ENCODE peak calls at places on chromosomes 7 and 10, in ten cellular contexts. One of them, this sample, is unnamed.
A peak's percentile ranks its signal among the peaks of the same experiment; 100 is the strongest.

GRCh38 chr10:75508814-75509306 is 77.4 kb downstream of the LRMDA start:
- DNase-seq in stomach: no peak
- DNase-seq in endothelial cell of umbilical vein: no peak
- DNase-seq in NB4: no peak
- DNase-seq in testis: no peak
- DNase-seq in Peyer's patch: no peak
- DNase-seq in breast epithelium: no peak
- DNase-seq in IMR-90: no peak
- DNase-seq in upper lobe of left lung: no peak
- DNase-seq in A549: no peak
- DNase-seq in this sample: no peak

GRCh38 chr10:6207658-6208057 is 4.9 kb downstream of the PFKFB3 start:
- DNase-seq in stomach: no peak
- DNase-seq in endothelial cell of umbilical vein: no peak
- DNase-seq in NB4: peak; percentile 16
- DNase-seq in testis: no peak
- DNase-seq in Peyer's patch: no peak
- DNase-seq in breast epithelium: no peak
- DNase-seq in IMR-90: no peak
- DNase-seq in upper lobe of left lung: no peak
- DNase-seq in A549: peak; percentile 66
- DNase-seq in this sample: no peak

GRCh38 chr7:18844735-18845134 is 272.7 kb downstream of the TWIST1 start:
- DNase-seq in stomach: no peak
- DNase-seq in endothelial cell of umbilical vein: peak; percentile 61
- DNase-seq in NB4: no peak
- DNase-seq in testis: no peak
- DNase-seq in Peyer's patch: no peak
- DNase-seq in breast epithelium: no peak
- DNase-seq in IMR-90: no peak
- DNase-seq in upper lobe of left lung: no peak
- DNase-seq in A549: no peak
- DNase-seq in this sample: no peak

GRCh38 chr7:135712182-135712782 is 15.7 kb downstream of the SLC13A4 start:
- DNase-seq in stomach: no peak
- DNase-seq in endothelial cell of umbilical vein: no peak
- DNase-seq in NB4: no peak
- DNase-seq in testis: no peak
- DNase-seq in Peyer's patch: no peak
- DNase-seq in breast epithelium: no peak
- DNase-seq in IMR-90: no peak
- DNase-seq in upper lobe of left lung: no peak
- DNase-seq in A549: no peak
- DNase-seq in this sample: no peak

GRCh38 chr10:99536400-99537254 is 3.9 kb downstream of the NKX2-3 start:
- DNase-seq in stomach: no peak
- DNase-seq in endothelial cell of umbilical vein: no peak
- DNase-seq in NB4: peak; percentile 84
- DNase-seq in testis: no peak
- DNase-seq in Peyer's patch: no peak
- DNase-seq in breast epithelium: no peak
- DNase-seq in IMR-90: no peak
- DNase-seq in upper lobe of left lung: peak; percentile 75
- DNase-seq in A549: no peak
- DNase-seq in this sample: no peak

GRCh38 chr7:23012797-23013714 is 874 bp downstream of the HYCC1 start:
- DNase-seq in stomach: no peak
- DNase-seq in endothelial cell of umbilical vein: peak; percentile 54
- DNase-seq in NB4: peak; percentile 66
- DNase-seq in testis: peak; percentile 35
- DNase-seq in Peyer's patch: peak; percentile 51
- DNase-seq in breast epithelium: no peak
- DNase-seq in IMR-90: no peak
- DNase-seq in upper lobe of left lung: no peak
- DNase-seq in A549: no peak
- DNase-seq in this sample: peak; percentile 11

GRCh38 chr10:68223535-68224165 is 8.3 kb downstream of the ATOH7 start:
- DNase-seq in stomach: no peak
- DNase-seq in endothelial cell of umbilical vein: no peak
- DNase-seq in NB4: peak; percentile 40
- DNase-seq in testis: no peak
- DNase-seq in Peyer's patch: no peak
- DNase-seq in breast epithelium: no peak
- DNase-seq in IMR-90: no peak
- DNase-seq in upper lobe of left lung: no peak
- DNase-seq in A549: peak; percentile 38
- DNase-seq in this sample: no peak

GRCh38 chr10:58898854-58899573 is 277.4 kb upstream of the PHYHIPL start:
- DNase-seq in stomach: no peak
- DNase-seq in endothelial cell of umbilical vein: no peak
- DNase-seq in NB4: no peak
- DNase-seq in testis: no peak
- DNase-seq in Peyer's patch: no peak
- DNase-seq in breast epithelium: no peak
- DNase-seq in IMR-90: no peak
- DNase-seq in upper lobe of left lung: no peak
- DNase-seq in A549: no peak
- DNase-seq in this sample: no peak

GRCh38 chr10:70846795-70847194 is 31.0 kb downstream of the SGPL1 start:
- DNase-seq in stomach: no peak
- DNase-seq in endothelial cell of umbilical vein: no peak
- DNase-seq in NB4: no peak
- DNase-seq in testis: no peak
- DNase-seq in Peyer's patch: no peak
- DNase-seq in breast epithelium: no peak
- DNase-seq in IMR-90: no peak
- DNase-seq in upper lobe of left lung: no peak
- DNase-seq in A549: no peak
- DNase-seq in this sample: no peak

GRCh38 chr10:70850097-70850496 is 34.3 kb downstream of the SGPL1 start:
- DNase-seq in stomach: no peak
- DNase-seq in endothelial cell of umbilical vein: no peak
- DNase-seq in NB4: no peak
- DNase-seq in testis: no peak
- DNase-seq in Peyer's patch: no peak
- DNase-seq in breast epithelium: no peak
- DNase-seq in IMR-90: peak; percentile 29
- DNase-seq in upper lobe of left lung: no peak
- DNase-seq in A549: no peak
- DNase-seq in this sample: no peak

GRCh38 chr10:70851597-70852475 is 36.1 kb downstream of the SGPL1 start:
- DNase-seq in stomach: no peak
- DNase-seq in endothelial cell of umbilical vein: no peak
- DNase-seq in NB4: no peak
- DNase-seq in testis: no peak
- DNase-seq in Peyer's patch: no peak
- DNase-seq in breast epithelium: no peak
- DNase-seq in IMR-90: no peak
- DNase-seq in upper lobe of left lung: no peak
- DNase-seq in A549: no peak
- DNase-seq in this sample: no peak

GRCh38 chr10:70847666-70848360 is 32.1 kb downstream of the SGPL1 start:
- DNase-seq in stomach: no peak
- DNase-seq in endothelial cell of umbilical vein: no peak
- DNase-seq in NB4: no peak
- DNase-seq in testis: no peak
- DNase-seq in Peyer's patch: no peak
- DNase-seq in breast epithelium: no peak
- DNase-seq in IMR-90: peak; percentile 23
- DNase-seq in upper lobe of left lung: no peak
- DNase-seq in A549: no peak
- DNase-seq in this sample: no peak

DNA sequence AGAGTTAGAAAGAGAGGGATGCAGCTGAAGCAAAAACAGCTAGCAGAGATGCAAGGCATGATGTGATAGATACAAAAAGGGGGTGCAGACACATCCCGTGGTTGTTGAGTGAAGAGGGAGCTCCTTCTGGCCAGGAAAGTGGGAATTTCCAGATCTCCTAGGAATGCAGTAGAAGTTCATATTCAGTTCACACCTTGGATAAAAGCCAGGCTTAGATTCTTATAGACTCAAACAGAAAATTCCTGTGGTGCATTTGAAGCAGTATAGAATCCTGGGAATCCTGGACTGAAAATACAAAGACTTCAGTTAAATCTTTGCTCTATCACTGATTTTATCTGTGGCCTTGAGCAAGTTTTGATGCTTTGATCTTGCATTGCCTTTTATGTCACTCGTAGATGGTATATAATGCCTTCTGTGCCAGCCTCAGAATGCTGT is 33.9 kb downstream of the SGPL1 start:
- DNase-seq in stomach: no peak
- DNase-seq in endothelial cell of umbilical vein: peak; percentile 49
- DNase-seq in NB4: no peak
- DNase-seq in testis: no peak
- DNase-seq in Peyer's patch: no peak
- DNase-seq in breast epithelium: no peak
- DNase-seq in IMR-90: peak; percentile 95
- DNase-seq in upper lobe of left lung: no peak
- DNase-seq in A549: peak; percentile 6
- DNase-seq in this sample: no peak
- TF ChIP-seq POLR2A in stomach: no peak
- TF ChIP-seq POLR2A in endothelial cell of umbilical vein: no peak
- TF ChIP-seq POLR2A in NB4: no peak
- TF ChIP-seq POLR2A in testis: no peak
- TF ChIP-seq POLR2A in Peyer's patch: no peak
- TF ChIP-seq POLR2A in breast epithelium: no peak
- TF ChIP-seq POLR2A in IMR-90: no peak
- TF ChIP-seq POLR2A in upper lobe of left lung: no peak
- TF ChIP-seq POLR2A in A549: no peak
- TF ChIP-seq POLR2A in this sample: no peak

GRCh38 chr7:12898004-12898403 is 210.6 kb downstream of the ARL4A start:
- DNase-seq in stomach: no peak
- DNase-seq in endothelial cell of umbilical vein: no peak
- DNase-seq in NB4: peak; percentile 11
- DNase-seq in testis: no peak
- DNase-seq in Peyer's patch: no peak
- DNase-seq in breast epithelium: no peak
- DNase-seq in IMR-90: no peak
- DNase-seq in upper lobe of left lung: no peak
- DNase-seq in A549: no peak
- DNase-seq in this sample: no peak
- TF ChIP-seq POLR2A in stomach: no peak
- TF ChIP-seq POLR2A in endothelial cell of umbilical vein: no peak
- TF ChIP-seq POLR2A in NB4: no peak
- TF ChIP-seq POLR2A in testis: no peak
- TF ChIP-seq POLR2A in Peyer's patch: no peak
- TF ChIP-seq POLR2A in breast epithelium: no peak
- TF ChIP-seq POLR2A in IMR-90: no peak
- TF ChIP-seq POLR2A in upper lobe of left lung: no peak
- TF ChIP-seq POLR2A in A549: no peak
- TF ChIP-seq POLR2A in this sample: no peak

GRCh38 chr7:101124376-101125056 is 2.4 kb upstream of the SERPINE1 start:
- DNase-seq in stomach: no peak
- DNase-seq in endothelial cell of umbilical vein: peak; percentile 88
- DNase-seq in NB4: peak; percentile 89
- DNase-seq in testis: no peak
- DNase-seq in Peyer's patch: no peak
- DNase-seq in breast epithelium: no peak
- DNase-seq in IMR-90: peak; percentile 88
- DNase-seq in upper lobe of left lung: no peak
- DNase-seq in A549: peak; percentile 86
- DNase-seq in this sample: no peak

GRCh38 chr7:101123703-101124068 is 3.2 kb upstream of the SERPINE1 start:
- DNase-seq in stomach: no peak
- DNase-seq in endothelial cell of umbilical vein: no peak
- DNase-seq in NB4: no peak
- DNase-seq in testis: no peak
- DNase-seq in Peyer's patch: no peak
- DNase-seq in breast epithelium: no peak
- DNase-seq in IMR-90: no peak
- DNase-seq in upper lobe of left lung: no peak
- DNase-seq in A549: no peak
- DNase-seq in this sample: no peak

GRCh38 chr7:101120315-101120714 is 6.6 kb upstream of the SERPINE1 start:
- DNase-seq in stomach: no peak
- DNase-seq in endothelial cell of umbilical vein: no peak
- DNase-seq in NB4: no peak
- DNase-seq in testis: no peak
- DNase-seq in Peyer's patch: no peak
- DNase-seq in breast epithelium: no peak
- DNase-seq in IMR-90: no peak
- DNase-seq in upper lobe of left lung: no peak
- DNase-seq in A549: no peak
- DNase-seq in this sample: no peak

GRCh38 chr7:101122933-101123702 is 3.8 kb upstream of the SERPINE1 start:
- DNase-seq in stomach: no peak
- DNase-seq in endothelial cell of umbilical vein: no peak
- DNase-seq in NB4: no peak
- DNase-seq in testis: no peak
- DNase-seq in Peyer's patch: no peak
- DNase-seq in breast epithelium: no peak
- DNase-seq in IMR-90: no peak
- DNase-seq in upper lobe of left lung: no peak
- DNase-seq in A549: no peak
- DNase-seq in this sample: no peak

GRCh38 chr7:101121996-101122932 is 4.6 kb upstream of the SERPINE1 start:
- DNase-seq in stomach: peak; percentile 40
- DNase-seq in endothelial cell of umbilical vein: peak; percentile 96
- DNase-seq in NB4: no peak
- DNase-seq in testis: peak; percentile 86
- DNase-seq in Peyer's patch: peak; percentile 62
- DNase-seq in breast epithelium: peak; percentile 42
- DNase-seq in IMR-90: peak; percentile 99
- DNase-seq in upper lobe of left lung: no peak
- DNase-seq in A549: peak; percentile 95
- DNase-seq in this sample: peak; percentile 83
- TF ChIP-seq POLR2A in stomach: no peak
- TF ChIP-seq POLR2A in endothelial cell of umbilical vein: no peak
- TF ChIP-seq POLR2A in NB4: no peak
- TF ChIP-seq POLR2A in testis: no peak
- TF ChIP-seq POLR2A in Peyer's patch: no peak
- TF ChIP-seq POLR2A in breast epithelium: no peak
- TF ChIP-seq POLR2A in IMR-90: peak; percentile 84
- TF ChIP-seq POLR2A in upper lobe of left lung: no peak
- TF ChIP-seq POLR2A in A549: peak; percentile 17
- TF ChIP-seq POLR2A in this sample: peak; percentile 62

DNA sequence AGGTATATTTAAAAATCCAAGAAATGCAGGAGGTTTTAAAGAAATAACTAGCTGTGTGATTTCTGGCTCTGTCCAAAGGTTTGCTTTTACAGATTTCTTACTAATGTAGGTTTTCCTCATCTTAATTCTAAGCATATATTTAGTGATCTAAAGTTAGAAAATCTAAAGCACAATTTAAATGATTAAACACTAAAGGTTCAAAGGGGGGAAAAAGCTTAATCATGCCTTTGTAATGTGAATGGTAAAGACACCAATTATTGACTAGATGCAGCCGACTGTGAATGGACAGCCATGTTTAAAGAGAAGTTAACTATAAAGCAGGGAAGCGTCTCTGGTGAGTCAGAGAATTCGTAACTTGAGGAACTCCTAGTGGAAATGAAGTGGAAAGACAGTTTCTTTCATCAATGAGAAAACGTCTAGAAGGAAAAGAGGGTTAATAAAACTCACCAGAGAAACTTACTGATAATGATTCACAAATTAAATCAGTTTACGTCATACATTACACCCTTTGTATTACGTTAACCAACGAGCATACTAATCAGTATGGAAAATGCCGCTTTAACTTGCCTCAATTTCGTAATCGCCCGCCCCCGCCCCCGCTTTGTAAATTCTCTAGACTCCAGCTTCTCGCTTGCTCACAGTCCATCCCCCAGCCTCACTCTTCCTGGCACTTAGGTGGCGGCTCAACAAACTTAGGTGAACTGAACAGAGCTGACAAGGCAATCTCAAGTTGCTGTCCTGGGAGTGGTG is 1.1 kb upstream of the HBP1 start:
- DNase-seq in stomach: peak; percentile 53
- DNase-seq in endothelial cell of umbilical vein: peak; percentile 89
- DNase-seq in NB4: peak; percentile 84
- DNase-seq in testis: peak; percentile 77
- DNase-seq in Peyer's patch: no peak
- DNase-seq in breast epithelium: no peak
- DNase-seq in IMR-90: peak; percentile 90
- DNase-seq in upper lobe of left lung: no peak
- DNase-seq in A549: peak; percentile 86
- DNase-seq in this sample: no peak
- TF ChIP-seq POLR2A in stomach: no peak
- TF ChIP-seq POLR2A in endothelial cell of umbilical vein: peak; percentile 94
- TF ChIP-seq POLR2A in NB4: no peak
- TF ChIP-seq POLR2A in testis: no peak
- TF ChIP-seq POLR2A in Peyer's patch: no peak
- TF ChIP-seq POLR2A in breast epithelium: no peak
- TF ChIP-seq POLR2A in IMR-90: peak; percentile 65
- TF ChIP-seq POLR2A in upper lobe of left lung: no peak
- TF ChIP-seq POLR2A in A549: no peak
- TF ChIP-seq POLR2A in this sample: no peak